ENCODE peak calls at places on chromosome X, in seven cellular contexts. E is sciatic nerve; O is stromal cell of bone marrow; M is psoas muscle; C is CD8-positive, alpha-beta memory T cell; N is COLO829; W is DMS 273 treated with DMSO at 0.1 percent for 48 hours. R is an unnamed sample.
A peak's percentile ranks its signal among the peaks of the same experiment; 100 is the strongest.

GRCh38 chrX:53714580-53715335 is 28.2 kb upstream of the HUWE1 start:
- DNase-seq in E (no peak), O (peak; percentile 16), M (no peak), C (peak; percentile 30), N (no peak), W (no peak), R (no peak)

GRCh38 chrX:2954541-2954940 is 25.4 kb upstream of the ARSD start:
- DNase-seq in E (no peak), O (no peak), M (no peak), C (no peak), N (no peak), W (no peak), R (no peak)

GRCh38 chrX:65932173-65933084 is 107.5 kb downstream of the VSIG4 start:
- DNase-seq in E (no peak), O (no peak), M (no peak), C (no peak), N (no peak), W (no peak), R (peak; percentile 29)

GRCh38 chrX:105150557-105150956 is 69.9 kb downstream of the TEX13A start:
- DNase-seq in E (no peak), O (no peak), M (no peak), C (no peak), N (no peak), W (no peak), R (peak; percentile 0)

GRCh38 chrX:105837227-105837626 is 14.9 kb downstream of the NRK start:
- DNase-seq in E (peak; percentile 74), O (peak; percentile 37), M (peak; percentile 35), C (no peak), N (no peak), W (no peak), R (no peak)

GRCh38 chrX:106954041-106954440 is 33.8 kb downstream of the CLDN2 start:
- DNase-seq in E (no peak), O (no peak), M (no peak), C (no peak), N (no peak), W (no peak), R (no peak)

GRCh38 chrX:56978172-56978571 is 17.2 kb downstream of the SPIN3 start:
- DNase-seq in E (no peak), O (peak; percentile 14), M (no peak), C (no peak), N (peak; percentile 51), W (peak; percentile 24), R (peak; percentile 62)

GRCh38 chrX:125003746-125004446 is 315.8 kb upstream of the TEX13C start:
- DNase-seq in E (no peak), O (no peak), M (no peak), C (no peak), N (no peak), W (no peak), R (no peak)

GRCh38 chrX:19886375-19886774 is 1.0 kb downstream of the SH3KBP1 start:
- DNase-seq in E (no peak), O (no peak), M (no peak), C (no peak), N (no peak), W (no peak), R (no peak)

GRCh38 chrX:39645059-39645895 is 452.5 kb downstream of the BCOR start:
- DNase-seq in E (peak; percentile 83), O (peak; percentile 83), M (peak; percentile 68), C (no peak), N (no peak), W (no peak), R (no peak)

GRCh38 chrX:40083120-40083978 is 14.4 kb downstream of the BCOR start:
- DNase-seq in E (no peak), O (no peak), M (no peak), C (no peak), N (no peak), W (no peak), R (no peak)

GRCh38 chrX:45445745-45446412 is 245.2 kb upstream of the DIPK2B start:
- DNase-seq in E (no peak), O (peak; percentile 74), M (no peak), C (no peak), N (peak; percentile 30), W (no peak), R (no peak)

GRCh38 chrX:108270280-108270679 is 167.9 kb downstream of the COL4A6 start:
- DNase-seq in E (no peak), O (no peak), M (no peak), C (no peak), N (no peak), W (no peak), R (no peak)

GRCh38 chrX:17596051-17596450 is 141.2 kb upstream of the SCML1 start:
- DNase-seq in E (no peak), O (no peak), M (no peak), C (no peak), N (no peak), W (no peak), R (no peak)

GRCh38 chrX:107978707-107979307 is 3.4 kb downstream of the TEX13B start:
- DNase-seq in E (no peak), O (peak; percentile 8), M (no peak), C (no peak), N (no peak), W (no peak), R (peak; percentile 55)

GRCh38 chrX:47186096-47186740 is 7.4 kb upstream of the UBA1 start:
- DNase-seq in E (no peak), O (no peak), M (no peak), C (no peak), N (no peak), W (no peak), R (no peak)

GRCh38 chrX:39936886-39937770 is 160.6 kb downstream of the BCOR start:
- DNase-seq in E (no peak), O (no peak), M (no peak), C (no peak), N (no peak), W (no peak), R (no peak)

R was measured in SK-MEL-5.